ENCODE peak calls at places on chromosomes 12 and 14, in four cellular contexts. One of them, this sample, is unnamed.

GRCh38 chr12:40312982-40313576 is 88.3 kb downstream of the LRRK2 start:
- DNase-seq in astrocyte of the spinal cord: peak; percentile 55
- DNase-seq in amygdala: no peak
- DNase-seq in stimulated activated CD4-positive, alpha-beta T cell treated with anti-CD3 and anti-CD28 coated beads, Interleukin-1b, Interleukin-23, amount 100 ng/mL, for 24 hours: no peak
- DNase-seq in this sample: peak; percentile 27

GRCh38 chr14:51859136-51859535 is 1.3 kb upstream of the GNG2 start:
- DNase-seq in astrocyte of the spinal cord: no peak
- DNase-seq in stimulated activated CD4-positive, alpha-beta T cell treated with anti-CD3 and anti-CD28 coated beads, Interleukin-1b, Interleukin-23, amount 100 ng/mL, for 24 hours: no peak
- DNase-seq in amygdala: no peak
- DNase-seq in this sample: no peak

GRCh38 chr12:59087077-59087673 is 166.9 kb upstream of the LRIG3 start:
- DNase-seq in stimulated activated CD4-positive, alpha-beta T cell treated with anti-CD3 and anti-CD28 coated beads, Interleukin-1b, Interleukin-23, amount 100 ng/mL, for 24 hours: no peak
- DNase-seq in amygdala: no peak
- DNase-seq in astrocyte of the spinal cord: peak; percentile 49
- DNase-seq in this sample: no peak

GRCh38 chr12:124411291-124411878 is 116.5 kb downstream of the RFLNA start:
- DNase-seq in amygdala: no peak
- DNase-seq in astrocyte of the spinal cord: peak; percentile 92
- DNase-seq in stimulated activated CD4-positive, alpha-beta T cell treated with anti-CD3 and anti-CD28 coated beads, Interleukin-1b, Interleukin-23, amount 100 ng/mL, for 24 hours: no peak
- DNase-seq in this sample: no peak

GRCh38 chr12:97159397-97159796 is 252.3 kb downstream of the NEDD1 start:
- DNase-seq in amygdala: no peak
- DNase-seq in astrocyte of the spinal cord: no peak
- DNase-seq in stimulated activated CD4-positive, alpha-beta T cell treated with anti-CD3 and anti-CD28 coated beads, Interleukin-1b, Interleukin-23, amount 100 ng/mL, for 24 hours: no peak
- DNase-seq in this sample: no peak

GRCh38 chr12:128920468-128920867 is 67.2 kb downstream of the GLT1D1 start:
- DNase-seq in stimulated activated CD4-positive, alpha-beta T cell treated with anti-CD3 and anti-CD28 coated beads, Interleukin-1b, Interleukin-23, amount 100 ng/mL, for 24 hours: no peak
- DNase-seq in amygdala: peak; percentile 43
- DNase-seq in astrocyte of the spinal cord: no peak
- DNase-seq in this sample: no peak

GRCh38 chr14:100532154-100532915 is 54.9 kb downstream of the BEGAIN start:
- DNase-seq in stimulated activated CD4-positive, alpha-beta T cell treated with anti-CD3 and anti-CD28 coated beads, Interleukin-1b, Interleukin-23, amount 100 ng/mL, for 24 hours: no peak
- DNase-seq in amygdala: no peak
- DNase-seq in astrocyte of the spinal cord: no peak
- DNase-seq in this sample: no peak

GRCh38 chr12:12717586-12718381 is 616 bp downstream of the CDKN1B start:
- DNase-seq in stimulated activated CD4-positive, alpha-beta T cell treated with anti-CD3 and anti-CD28 coated beads, Interleukin-1b, Interleukin-23, amount 100 ng/mL, for 24 hours: no peak
- DNase-seq in astrocyte of the spinal cord: peak; percentile 22
- DNase-seq in amygdala: peak; percentile 55
- DNase-seq in this sample: no peak

GRCh38 chr12:47832263-47832933 is 12.7 kb upstream of the HDAC7 start:
- DNase-seq in stimulated activated CD4-positive, alpha-beta T cell treated with anti-CD3 and anti-CD28 coated beads, Interleukin-1b, Interleukin-23, amount 100 ng/mL, for 24 hours: no peak
- DNase-seq in amygdala: no peak
- DNase-seq in astrocyte of the spinal cord: no peak
- DNase-seq in this sample: no peak

GRCh38 chr12:3550839-3551238 is 59.8 kb downstream of the PRMT8 start:
- DNase-seq in stimulated activated CD4-positive, alpha-beta T cell treated with anti-CD3 and anti-CD28 coated beads, Interleukin-1b, Interleukin-23, amount 100 ng/mL, for 24 hours: no peak
- DNase-seq in amygdala: no peak
- DNase-seq in astrocyte of the spinal cord: no peak
- DNase-seq in this sample: no peak

GRCh38 chr12:16555630-16556029 is 50.3 kb downstream of the LMO3 start:
- DNase-seq in amygdala: no peak
- DNase-seq in stimulated activated CD4-positive, alpha-beta T cell treated with anti-CD3 and anti-CD28 coated beads, Interleukin-1b, Interleukin-23, amount 100 ng/mL, for 24 hours: no peak
- DNase-seq in astrocyte of the spinal cord: no peak
- DNase-seq in this sample: no peak

GRCh38 chr12:113422030-113422900 is at the start of gene SDSL:
- DNase-seq in amygdala: peak; percentile 71
- DNase-seq in stimulated activated CD4-positive, alpha-beta T cell treated with anti-CD3 and anti-CD28 coated beads, Interleukin-1b, Interleukin-23, amount 100 ng/mL, for 24 hours: no peak
- DNase-seq in astrocyte of the spinal cord: peak; percentile 76
- DNase-seq in this sample: no peak

GRCh38 chr14:37721976-37722659 is 126.7 kb downstream of the TTC6 start:
- DNase-seq in astrocyte of the spinal cord: no peak
- DNase-seq in stimulated activated CD4-positive, alpha-beta T cell treated with anti-CD3 and anti-CD28 coated beads, Interleukin-1b, Interleukin-23, amount 100 ng/mL, for 24 hours: no peak
- DNase-seq in amygdala: no peak
- DNase-seq in this sample: no peak

GRCh38 chr14:101006008-101006407 is 102.5 kb upstream of the RTL1 start:
- DNase-seq in astrocyte of the spinal cord: no peak
- DNase-seq in amygdala: no peak
- DNase-seq in stimulated activated CD4-positive, alpha-beta T cell treated with anti-CD3 and anti-CD28 coated beads, Interleukin-1b, Interleukin-23, amount 100 ng/mL, for 24 hours: no peak
- DNase-seq in this sample: no peak